ENCODE peak calls at places on chromosomes 5 and 9, in six cellular contexts. One of them, this sample, is unnamed.

GRCh38 chr5:11904270-11904906 is at the start of gene CTNND2:
- DNase-seq in PC-3: peak
- DNase-seq in skeletal muscle cell: no peak
- DNase-seq in psoas muscle: no peak
- DNase-seq in A549: peak
- DNase-seq in HFF-Myc: no peak
- DNase-seq in this sample: no peak

GRCh38 chr9:111069233-111069632 is 31.0 kb upstream of the LPAR1 start:
- DNase-seq in PC-3: no peak
- DNase-seq in skeletal muscle cell: no peak
- DNase-seq in psoas muscle: no peak
- DNase-seq in A549: no peak
- DNase-seq in HFF-Myc: no peak
- DNase-seq in this sample: no peak

GRCh38 chr5:79560774-79561524 is 47.0 kb upstream of the HOMER1 start:
- DNase-seq in PC-3: no peak
- DNase-seq in skeletal muscle cell: no peak
- DNase-seq in psoas muscle: no peak
- DNase-seq in A549: no peak
- DNase-seq in HFF-Myc: no peak
- DNase-seq in this sample: no peak

GRCh38 chr9:133731876-133732321 is 6.3 kb downstream of the SARDH start:
- DNase-seq in PC-3: peak
- DNase-seq in skeletal muscle cell: no peak
- DNase-seq in psoas muscle: peak
- DNase-seq in A549: peak
- DNase-seq in HFF-Myc: peak
- DNase-seq in this sample: no peak

GRCh38 chr5:88681402-88681801 is 201.6 kb downstream of the MEF2C start:
- DNase-seq in PC-3: no peak
- DNase-seq in skeletal muscle cell: no peak
- DNase-seq in psoas muscle: no peak
- DNase-seq in A549: no peak
- DNase-seq in HFF-Myc: no peak
- DNase-seq in this sample: no peak

GRCh38 chr9:135989722-135990467 is 28.7 kb upstream of the UBAC1 start:
- DNase-seq in PC-3: no peak
- DNase-seq in skeletal muscle cell: no peak
- DNase-seq in psoas muscle: no peak
- DNase-seq in A549: no peak
- DNase-seq in HFF-Myc: no peak
- DNase-seq in this sample: no peak

GRCh38 chr9:69981686-69982450 is 61.8 kb upstream of the MAMDC2 start:
- DNase-seq in PC-3: peak
- DNase-seq in skeletal muscle cell: no peak
- DNase-seq in psoas muscle: no peak
- DNase-seq in A549: no peak
- DNase-seq in HFF-Myc: no peak
- DNase-seq in this sample: no peak

GRCh38 chr9:107874591-107875374 is 385.2 kb upstream of the KLF4 start:
- DNase-seq in PC-3: no peak
- DNase-seq in skeletal muscle cell: no peak
- DNase-seq in psoas muscle: no peak
- DNase-seq in A549: no peak
- DNase-seq in HFF-Myc: no peak
- DNase-seq in this sample: no peak

GRCh38 chr9:14346826-14347407 is 33.0 kb upstream of the NFIB start:
- DNase-seq in PC-3: no peak
- DNase-seq in skeletal muscle cell: no peak
- DNase-seq in psoas muscle: peak
- DNase-seq in A549: no peak
- DNase-seq in HFF-Myc: no peak
- DNase-seq in this sample: peak

GRCh38 chr9:103789686-103790085 is 304.4 kb upstream of the SMC2 start:
- DNase-seq in PC-3: peak
- DNase-seq in skeletal muscle cell: no peak
- DNase-seq in psoas muscle: no peak
- DNase-seq in A549: peak
- DNase-seq in HFF-Myc: no peak
- DNase-seq in this sample: no peak

GRCh38 chr5:173324115-173325001 is 3.9 kb downstream of the STC2 start:
- DNase-seq in PC-3: no peak
- DNase-seq in skeletal muscle cell: no peak
- DNase-seq in psoas muscle: peak
- DNase-seq in A549: no peak
- DNase-seq in HFF-Myc: peak
- DNase-seq in this sample: peak

GRCh38 chr9:120312031-120312430 is 267.9 kb downstream of the CDK5RAP2 start:
- DNase-seq in PC-3: no peak
- DNase-seq in skeletal muscle cell: no peak
- DNase-seq in psoas muscle: no peak
- DNase-seq in A549: no peak
- DNase-seq in HFF-Myc: no peak
- DNase-seq in this sample: no peak

GRCh38 chr5:68656936-68657857 is 436.6 kb upstream of the SLC30A5 start:
- DNase-seq in PC-3: peak
- DNase-seq in skeletal muscle cell: peak
- DNase-seq in psoas muscle: no peak
- DNase-seq in A549: no peak
- DNase-seq in HFF-Myc: no peak
- DNase-seq in this sample: no peak

GRCh38 chr5:99795026-99795425 is 740.1 kb upstream of the FAM174A start:
- DNase-seq in PC-3: no peak
- DNase-seq in skeletal muscle cell: no peak
- DNase-seq in psoas muscle: no peak
- DNase-seq in A549: no peak
- DNase-seq in HFF-Myc: no peak
- DNase-seq in this sample: no peak

GRCh38 chr9:12846035-12846434 is 71.2 kb downstream of the LURAP1L start:
- DNase-seq in PC-3: no peak
- DNase-seq in skeletal muscle cell: no peak
- DNase-seq in psoas muscle: no peak
- DNase-seq in A549: no peak
- DNase-seq in HFF-Myc: no peak
- DNase-seq in this sample: no peak

GRCh38 chr9:123834218-123834906 is 95.6 kb downstream of the DENND1A start:
- DNase-seq in PC-3: no peak
- DNase-seq in skeletal muscle cell: no peak
- DNase-seq in psoas muscle: no peak
- DNase-seq in A549: no peak
- DNase-seq in HFF-Myc: no peak
- DNase-seq in this sample: no peak
- H3K4me3 ChIP-seq in PC-3: no peak
- H3K4me3 ChIP-seq in skeletal muscle cell: no peak
- H3K4me3 ChIP-seq in psoas muscle: peak
- H3K4me3 ChIP-seq in A549: no peak
- H3K4me3 ChIP-seq in HFF-Myc: peak
- H3K4me3 ChIP-seq in this sample: peak

GRCh38 chr9:76650692-76651091 is 113.5 kb upstream of the PCA3 start:
- DNase-seq in PC-3: no peak
- DNase-seq in skeletal muscle cell: no peak
- DNase-seq in psoas muscle: no peak
- DNase-seq in A549: no peak
- DNase-seq in HFF-Myc: no peak
- DNase-seq in this sample: no peak

GRCh38 chr9:76652894-76653293 is 111.3 kb upstream of the PCA3 start:
- DNase-seq in PC-3: no peak
- DNase-seq in skeletal muscle cell: no peak
- DNase-seq in psoas muscle: no peak
- DNase-seq in A549: no peak
- DNase-seq in HFF-Myc: no peak
- DNase-seq in this sample: no peak

GRCh38 chr9:76654051-76654461 is 110.2 kb upstream of the PCA3 start:
- DNase-seq in PC-3: no peak
- DNase-seq in skeletal muscle cell: no peak
- DNase-seq in psoas muscle: no peak
- DNase-seq in A549: no peak
- DNase-seq in HFF-Myc: no peak
- DNase-seq in this sample: no peak

GRCh38 chr9:76649894-76650293 is 114.3 kb upstream of the PCA3 start:
- DNase-seq in PC-3: no peak
- DNase-seq in skeletal muscle cell: no peak
- DNase-seq in psoas muscle: no peak
- DNase-seq in A549: no peak
- DNase-seq in HFF-Myc: no peak
- DNase-seq in this sample: no peak

DNA sequence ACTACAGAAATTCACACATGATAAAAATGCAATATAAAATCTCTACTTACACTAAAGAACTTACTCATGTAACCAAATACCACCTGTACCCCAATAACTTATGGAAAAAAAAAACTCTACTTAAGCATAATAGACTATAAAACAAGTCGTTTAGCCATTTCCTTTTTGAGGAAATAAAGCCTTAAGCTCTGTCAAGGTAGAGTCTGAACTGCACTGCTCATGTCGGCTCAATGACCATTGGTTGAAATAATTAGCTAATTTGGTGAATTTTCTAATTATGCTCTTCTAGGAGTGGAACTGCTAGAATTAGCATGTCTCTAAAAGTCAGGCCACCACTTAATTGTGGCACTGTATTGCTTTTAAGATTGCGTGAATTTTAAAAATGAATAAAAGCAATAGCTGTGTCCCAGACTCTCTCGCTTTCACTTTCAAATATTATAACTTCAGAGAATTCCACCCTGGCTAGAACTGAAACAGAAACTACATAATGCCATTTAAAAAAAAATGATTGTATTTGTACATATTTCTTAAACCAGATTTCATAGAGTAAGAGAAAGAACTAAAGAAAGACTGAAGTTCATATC is 113.0 kb upstream of the PCA3 start:
- DNase-seq in PC-3: no peak
- DNase-seq in skeletal muscle cell: no peak
- DNase-seq in psoas muscle: no peak
- DNase-seq in A549: no peak
- DNase-seq in HFF-Myc: no peak
- DNase-seq in this sample: no peak
- H3K4me3 ChIP-seq in PC-3: no peak
- H3K4me3 ChIP-seq in skeletal muscle cell: no peak
- H3K4me3 ChIP-seq in psoas muscle: peak
- H3K4me3 ChIP-seq in A549: no peak
- H3K4me3 ChIP-seq in HFF-Myc: no peak
- H3K4me3 ChIP-seq in this sample: peak

DNA sequence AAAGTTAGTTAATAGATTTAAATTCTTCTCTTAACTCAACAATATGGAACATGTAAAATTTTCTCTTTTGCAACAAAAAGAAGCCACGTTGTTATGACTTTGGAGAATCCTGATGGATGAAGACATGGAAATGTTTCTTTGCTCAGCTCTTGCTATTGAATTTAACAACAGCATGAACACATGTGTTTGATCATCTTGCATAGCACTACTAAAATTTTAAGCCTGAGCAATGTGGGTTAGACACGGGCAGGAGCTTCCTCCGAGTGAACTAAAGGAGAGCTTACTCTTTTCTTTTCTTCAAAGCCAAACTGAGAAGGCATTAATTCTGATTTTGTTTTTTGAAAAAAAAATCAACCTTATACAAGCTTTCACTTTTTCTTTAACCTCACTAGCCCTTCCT is 36.8 kb downstream of the ADAMTS19 start:
- DNase-seq in PC-3: no peak
- DNase-seq in skeletal muscle cell: no peak
- DNase-seq in psoas muscle: no peak
- DNase-seq in A549: no peak
- DNase-seq in HFF-Myc: no peak
- DNase-seq in this sample: no peak
- H3K4me3 ChIP-seq in PC-3: no peak
- H3K4me3 ChIP-seq in skeletal muscle cell: no peak
- H3K4me3 ChIP-seq in psoas muscle: no peak
- H3K4me3 ChIP-seq in A549: no peak
- H3K4me3 ChIP-seq in HFF-Myc: no peak
- H3K4me3 ChIP-seq in this sample: no peak

DNA sequence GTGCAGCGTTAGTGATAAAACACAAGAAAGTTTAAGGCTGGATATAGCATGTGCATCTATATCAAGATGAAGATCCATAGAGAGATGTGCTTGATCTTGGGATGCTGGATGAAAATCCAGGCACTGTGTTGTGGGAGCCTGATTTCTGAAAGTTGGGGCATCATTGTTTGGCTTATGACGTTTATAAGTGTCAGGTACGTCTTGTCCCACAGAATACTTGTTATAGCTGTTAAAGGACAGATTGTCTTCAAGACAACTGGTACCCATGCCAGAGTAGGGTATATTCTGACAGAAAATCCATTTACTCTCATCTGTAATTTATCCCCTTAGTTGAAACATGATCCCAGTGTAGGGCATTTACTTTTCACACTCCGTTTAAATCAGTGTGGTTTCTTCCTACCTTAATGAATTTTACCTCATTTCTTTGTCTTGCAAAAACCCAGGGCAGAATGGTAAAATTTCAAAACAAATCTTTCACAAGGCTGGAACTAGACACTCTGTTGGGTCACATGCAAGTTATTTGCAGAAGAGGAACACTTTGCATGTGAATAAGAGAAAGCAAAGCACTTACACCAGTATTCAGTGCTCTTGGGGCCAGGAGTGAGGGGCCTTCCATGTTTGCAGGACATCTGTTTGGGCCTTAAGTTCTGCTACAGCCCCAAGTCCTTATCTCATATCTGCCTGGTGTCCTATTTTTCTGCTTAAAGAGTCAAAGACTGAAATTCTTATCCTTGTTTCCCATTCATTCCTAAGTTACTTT is 73.3 kb downstream of the GHR start:
- DNase-seq in PC-3: no peak
- DNase-seq in skeletal muscle cell: no peak
- DNase-seq in psoas muscle: no peak
- DNase-seq in A549: no peak
- DNase-seq in HFF-Myc: no peak
- DNase-seq in this sample: no peak
- H3K4me3 ChIP-seq in PC-3: no peak
- H3K4me3 ChIP-seq in skeletal muscle cell: no peak
- H3K4me3 ChIP-seq in psoas muscle: no peak
- H3K4me3 ChIP-seq in A549: no peak
- H3K4me3 ChIP-seq in HFF-Myc: no peak
- H3K4me3 ChIP-seq in this sample: no peak

GRCh38 chr9:96222132-96222531 is 79.8 kb downstream of the HSD17B3 start:
- DNase-seq in PC-3: peak
- DNase-seq in skeletal muscle cell: no peak
- DNase-seq in psoas muscle: no peak
- DNase-seq in A549: peak
- DNase-seq in HFF-Myc: no peak
- DNase-seq in this sample: no peak

GRCh38 chr9:96218821-96219614 is 83.0 kb downstream of the HSD17B3 start:
- DNase-seq in PC-3: no peak
- DNase-seq in skeletal muscle cell: no peak
- DNase-seq in psoas muscle: no peak
- DNase-seq in A549: no peak
- DNase-seq in HFF-Myc: no peak
- DNase-seq in this sample: no peak

GRCh38 chr9:96217358-96217755 is 84.6 kb downstream of the HSD17B3 start:
- DNase-seq in PC-3: no peak
- DNase-seq in skeletal muscle cell: no peak
- DNase-seq in psoas muscle: no peak
- DNase-seq in A549: no peak
- DNase-seq in HFF-Myc: no peak
- DNase-seq in this sample: peak

GRCh38 chr9:96217756-96218693 is 84.0 kb downstream of the HSD17B3 start:
- DNase-seq in PC-3: peak
- DNase-seq in skeletal muscle cell: no peak
- DNase-seq in psoas muscle: peak
- DNase-seq in A549: peak
- DNase-seq in HFF-Myc: no peak
- DNase-seq in this sample: peak

GRCh38 chr9:96219615-96220257 is 82.2 kb downstream of the HSD17B3 start:
- DNase-seq in PC-3: no peak
- DNase-seq in skeletal muscle cell: no peak
- DNase-seq in psoas muscle: peak
- DNase-seq in A549: no peak
- DNase-seq in HFF-Myc: no peak
- DNase-seq in this sample: peak
- H3K4me3 ChIP-seq in PC-3: no peak
- H3K4me3 ChIP-seq in skeletal muscle cell: no peak
- H3K4me3 ChIP-seq in psoas muscle: peak
- H3K4me3 ChIP-seq in A549: no peak
- H3K4me3 ChIP-seq in HFF-Myc: no peak
- H3K4me3 ChIP-seq in this sample: peak

This sample was measured in left ventricle myocardium inferior.